ENCODE peak calls at places on chromosome 5, in five cellular contexts. I, T, P, J and E are unnamed samples.

GRCh38 chr5:14712666-14713065 is 48.1 kb downstream of the OTULIN start:
- DNase-seq in P (no peak), I (no peak), T (no peak), J (no peak), E (no peak)

GRCh38 chr5:43553381-43553780 is 3.5 kb downstream of the PAIP1 start:
- DNase-seq in I (no peak), P (no peak), J (no peak), T (no peak), E (peak; percentile 50)

GRCh38 chr5:151569132-151570046 is 21.7 kb downstream of the FAT2 start:
- DNase-seq in T (no peak), I (peak; percentile 35), P (no peak), J (peak; percentile 15), E (no peak)

GRCh38 chr5:58886315-58887207 is 303.7 kb downstream of the RAB3C start:
- DNase-seq in P (peak; percentile 25), I (no peak), J (peak; percentile 48), T (peak; percentile 93), E (peak; percentile 57)

GRCh38 chr5:87300744-87301143 is 33.1 kb downstream of the RASA1 start:
- DNase-seq in T (peak; percentile 82), P (peak; percentile 13), I (no peak), J (peak; percentile 32), E (peak; percentile 94)

GRCh38 chr5:56432326-56432725 is 199.2 kb upstream of the ANKRD55 start:
- DNase-seq in P (no peak), I (no peak), J (no peak), T (no peak), E (peak; percentile 79)

GRCh38 chr5:12616093-12616492 is 711.8 kb upstream of the CTNND2 start:
- DNase-seq in T (no peak), J (no peak), I (no peak), P (no peak), E (no peak)

GRCh38 chr5:96629774-96630173 is 32.4 kb upstream of the CAST start:
- DNase-seq in T (peak; percentile 61), P (peak; percentile 7), I (no peak), J (peak; percentile 7), E (peak; percentile 89)

GRCh38 chr5:126368239-126368812 is 54.9 kb upstream of the GRAMD2B start:
- DNase-seq in P (peak; percentile 28), T (no peak), J (no peak), I (no peak), E (peak; percentile 25)

DNA sequence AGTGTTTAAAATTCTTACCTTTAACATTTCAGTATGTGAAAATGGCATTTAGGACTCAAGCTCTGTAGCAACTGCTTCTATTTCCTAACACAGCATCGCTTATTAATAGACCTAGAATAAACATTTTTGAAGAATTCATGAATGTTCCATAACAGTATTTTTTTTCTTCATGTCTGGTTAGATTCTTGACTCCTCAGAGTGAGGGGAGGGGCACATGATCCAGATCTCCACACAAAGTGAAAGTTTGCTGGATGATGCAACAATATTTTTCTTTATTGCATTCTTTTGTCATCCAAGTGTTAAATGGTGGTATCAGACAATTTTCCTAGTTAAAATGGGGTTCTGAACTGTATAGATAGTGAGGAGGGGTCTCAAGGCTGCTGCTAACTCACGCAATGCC is 130.8 kb upstream of the MAN2A1 start:
- DNase-seq in J (no peak), T (no peak), P (no peak), I (no peak), E (no peak)
- TF ChIP-seq RAD21 in J (no peak), T (no peak), P (no peak), I (no peak), E (no peak)

GRCh38 chr5:167837127-167837526 is 454.3 kb upstream of the WWC1 start:
- DNase-seq in J (no peak), I (no peak), P (no peak), T (no peak), E (no peak)

GRCh38 chr5:167827766-167828165 is 463.7 kb upstream of the WWC1 start:
- DNase-seq in J (no peak), T (no peak), P (no peak), I (no peak), E (no peak)

GRCh38 chr5:167835146-167835545 is 456.3 kb upstream of the WWC1 start:
- DNase-seq in J (no peak), P (no peak), I (no peak), T (no peak), E (no peak)

GRCh38 chr5:167839065-167839464 is 452.4 kb upstream of the WWC1 start:
- DNase-seq in P (no peak), T (no peak), J (no peak), I (no peak), E (no peak)

GRCh38 chr5:167833456-167833855 is 458.0 kb upstream of the WWC1 start:
- DNase-seq in T (no peak), P (no peak), I (no peak), J (no peak), E (no peak)
- TF ChIP-seq SMC3 in T (no peak), P (no peak), I (no peak), J (no peak), E (no peak)

GRCh38 chr5:74017786-74018211 is 391.8 kb downstream of the ARHGEF28 start:
- DNase-seq in T (peak; percentile 33), P (no peak), J (no peak), I (no peak), E (peak; percentile 47)
- TF ChIP-seq BHLHE40 in T (no peak), P (no peak), J (no peak), I (no peak), E (no peak)

GRCh38 chr5:139710370-139711066 is 62.4 kb downstream of the CXXC5 start:
- DNase-seq in P (peak; percentile 73), J (peak; percentile 78), T (no peak), I (no peak), E (peak; percentile 39)
- TF ChIP-seq RAD21 in P (no peak), J (no peak), T (no peak), I (no peak), E (no peak)

DNA sequence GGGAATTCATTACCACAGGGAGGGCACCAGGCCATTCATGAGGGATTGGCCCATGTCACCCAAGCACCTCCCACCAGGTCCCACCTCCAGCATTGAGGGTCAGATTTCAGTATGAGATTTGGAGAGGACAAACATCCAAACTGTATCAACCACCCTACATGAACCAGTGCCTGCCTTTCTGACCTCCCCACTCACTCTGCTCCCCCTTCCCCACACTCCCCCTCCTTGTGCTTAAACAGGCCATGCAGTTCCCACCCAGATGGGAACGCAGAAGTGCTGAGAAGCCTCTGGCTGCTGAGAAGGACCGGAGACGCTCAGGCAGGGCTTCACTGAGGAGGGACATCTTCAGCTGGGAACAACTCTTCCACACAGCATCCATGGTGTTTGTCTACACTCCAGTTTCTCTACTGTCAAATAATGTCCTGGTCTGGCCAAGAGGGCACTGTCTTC is 30.0 kb upstream of the ADAMTS2 start:
- DNase-seq in T (no peak), I (no peak), J (no peak), P (no peak), E (no peak)
- TF ChIP-seq SMC3 in T (no peak), I (no peak), J (no peak), P (no peak), E (no peak)

GRCh38 chr5:72144762-72145161 is 37.5 kb downstream of the MAP1B start:
- DNase-seq in J (no peak), I (no peak), P (no peak), T (no peak), E (no peak)
- TF ChIP-seq BHLHE40 in J (no peak), I (no peak), P (no peak), T (no peak), E (no peak)

GRCh38 chr5:132475531-132475930 is 15.0 kb downstream of the IRF1 start:
- DNase-seq in P (peak; percentile 38), J (no peak), T (no peak), I (no peak), E (no peak)

GRCh38 chr5:132474881-132475511 is 15.6 kb downstream of the IRF1 start:
- DNase-seq in T (no peak), I (no peak), J (no peak), P (no peak), E (no peak)

GRCh38 chr5:132476853-132477729 is 13.5 kb downstream of the IRF1 start:
- DNase-seq in I (no peak), P (no peak), J (no peak), T (no peak), E (no peak)

GRCh38 chr5:132477784-132478497 is 12.6 kb downstream of the IRF1 start:
- DNase-seq in I (no peak), T (no peak), J (no peak), P (no peak), E (no peak)

GRCh38 chr5:132475939-132476852 is 14.4 kb downstream of the IRF1 start:
- DNase-seq in P (peak; percentile 83), I (no peak), J (no peak), T (no peak), E (no peak)
- TF ChIP-seq RAD21 in P (no peak), I (no peak), J (no peak), T (no peak), E (no peak)